ENCODE peak calls at places on chromosomes 7 and 10, in seven cellular contexts. W is SJSA1; O is SW 1271; F is RCC 7860; N is GM03348; V is CD8-positive, alpha-beta T cell; R is stimulated activated CD8-positive, alpha-beta memory T cell treated with anti-CD3 and anti-CD28 coated beads, Interleukin-7, amount 100 ng/mL, for 4 hours. E is an unnamed sample.

GRCh38 chr7:129952164-129952652 is 552 bp downstream of the UBE2H start:
- DNase-seq in W (peak), O (no peak), F (no peak), N (peak), V (peak), R (no peak), E (peak)

GRCh38 chr7:98562336-98563182 is 54.5 kb upstream of the NPTX2 start:
- DNase-seq in W (peak), O (no peak), F (no peak), N (no peak), V (no peak), R (no peak), E (no peak)

GRCh38 chr7:128192497-128193142 is 48.5 kb upstream of the LEP start:
- DNase-seq in W (peak), O (no peak), F (no peak), N (no peak), V (no peak), R (no peak), E (no peak)

GRCh38 chr10:95988702-95989101 is 54.7 kb upstream of the CCNJ start:
- DNase-seq in W (no peak), O (no peak), F (no peak), N (no peak), V (no peak), R (no peak), E (no peak)

GRCh38 chr10:95728535-95728934 is 27.4 kb upstream of the ENTPD1 start:
- DNase-seq in W (no peak), O (no peak), F (no peak), N (no peak), V (no peak), R (no peak), E (no peak)

GRCh38 chr7:38858281-38858884 is 50.6 kb downstream of the VPS41 start:
- DNase-seq in W (no peak), O (no peak), F (no peak), N (no peak), V (no peak), R (no peak), E (peak)

GRCh38 chr7:118352854-118353453 is 128.4 kb downstream of the ANKRD7 start:
- DNase-seq in W (no peak), O (no peak), F (peak), N (no peak), V (no peak), R (no peak), E (no peak)

GRCh38 chr10:47047127-47047504 is 135.9 kb downstream of the PTPN20 start:
- DNase-seq in W (peak), O (no peak), F (no peak), N (no peak), V (no peak), R (no peak), E (no peak)

GRCh38 chr7:88306590-88307048 is at the start of gene STEAP4:
- DNase-seq in W (no peak), O (no peak), F (no peak), N (peak), V (no peak), R (no peak), E (peak)

GRCh38 chr7:47444376-47445098 is 137.4 kb downstream of the TNS3 start:
- DNase-seq in W (no peak), O (no peak), F (no peak), N (peak), V (no peak), R (no peak), E (peak)

GRCh38 chr10:124450010-124450782 is at the start of gene NKX1-2:
- DNase-seq in W (no peak), O (no peak), F (no peak), N (peak), V (no peak), R (no peak), E (no peak)

GRCh38 chr10:123884907-123885381 is 6.7 kb downstream of the CPXM2 start:
- DNase-seq in W (no peak), O (no peak), F (no peak), N (no peak), V (no peak), R (no peak), E (no peak)

GRCh38 chr10:1935912-1936311 is 198.6 kb upstream of the ADARB2 start:
- DNase-seq in W (no peak), O (no peak), F (no peak), N (no peak), V (no peak), R (no peak), E (no peak)

GRCh38 chr10:36114913-36115312 is 472.8 kb upstream of the FZD8 start:
- DNase-seq in W (peak), O (no peak), F (no peak), N (peak), V (no peak), R (no peak), E (peak)

GRCh38 chr10:89213191-89213808 is 6.2 kb upstream of the CH25H start:
- DNase-seq in W (no peak), O (no peak), F (peak), N (peak), V (no peak), R (no peak), E (peak)

GRCh38 chr7:69812756-69813155 is 214.5 kb downstream of the AUTS2 start:
- DNase-seq in W (no peak), O (no peak), F (no peak), N (no peak), V (no peak), R (no peak), E (no peak)

GRCh38 chr7:2063562-2064360 is 169.0 kb downstream of the MAD1L1 start:
- DNase-seq in W (no peak), O (no peak), F (no peak), N (peak), V (no peak), R (no peak), E (peak)

GRCh38 chr10:76303682-76304316 is 872.4 kb downstream of the LRMDA start:
- DNase-seq in W (no peak), O (no peak), F (no peak), N (peak), V (no peak), R (no peak), E (peak)

GRCh38 chr7:36096460-36097095 is 56.5 kb upstream of the EEPD1 start:
- DNase-seq in W (no peak), O (no peak), F (no peak), N (no peak), V (no peak), R (no peak), E (no peak)

GRCh38 chr10:120368927-120369326 is 88.1 kb upstream of the PLPP4 start:
- DNase-seq in W (no peak), O (no peak), F (no peak), N (no peak), V (no peak), R (no peak), E (no peak)

GRCh38 chr7:122692769-122693309 is 6.1 kb downstream of the RNF133 start:
- DNase-seq in W (no peak), O (no peak), F (no peak), N (no peak), V (no peak), R (no peak), E (no peak)